ENCODE peak calls at places on chromosomes 4 and X, in seven cellular contexts. Q is cerebellar cortex; N is NCI-H1417; K is heart right ventricle; I is memory B cell; Z is astrocyte of the spinal cord; L is activated CD8-positive, alpha-beta memory T cell treated with anti-CD3 and anti-CD28 coated beads, Interleukin-2, amount 50 U/mL, for 4 hours. W is an unnamed sample.

GRCh38 chrX:53047228-53047627 is 1.4 kb upstream of the GPR173 start:
- DNase-seq in Q (no peak), N (no peak), K (no peak), I (no peak), Z (no peak), L (no peak), W (no peak)

GRCh38 chr4:2364654-2365053 is 53.8 kb downstream of the ZFYVE28 start:
- DNase-seq in Q (no peak), N (no peak), K (peak), I (no peak), Z (peak), L (peak), W (no peak)

GRCh38 chrX:37846934-37847732 is at the start of gene DYNLT3:
- DNase-seq in Q (peak), N (peak), K (peak), I (peak), Z (peak), L (peak), W (peak)

GRCh38 chr4:6916587-6917444 is 7.2 kb downstream of the TBC1D14 start:
- DNase-seq in Q (no peak), N (no peak), K (no peak), I (no peak), Z (no peak), L (peak), W (no peak)

GRCh38 chrX:57595381-57595811 is 3.6 kb downstream of the ZXDB start:
- DNase-seq in Q (no peak), N (no peak), K (no peak), I (no peak), Z (peak), L (no peak), W (no peak)

GRCh38 chrX:57364145-57364544 is 77.6 kb downstream of the FAAH2 start:
- DNase-seq in Q (no peak), N (no peak), K (no peak), I (no peak), Z (no peak), L (no peak), W (no peak)

GRCh38 chr4:73450398-73451004 is 14.5 kb downstream of the AFP start:
- DNase-seq in Q (peak), N (peak), K (peak), I (no peak), Z (peak), L (no peak), W (no peak)

GRCh38 chr4:83556006-83556712 is 20.3 kb downstream of the GPAT3 start:
- DNase-seq in Q (no peak), N (no peak), K (no peak), I (no peak), Z (no peak), L (no peak), W (no peak)

GRCh38 chr4:129246850-129247542 is 151.0 kb downstream of the C4orf33 start:
- DNase-seq in Q (no peak), N (peak), K (no peak), I (no peak), Z (no peak), L (no peak), W (no peak)

GRCh38 chr4:70452946-70453345 is 19.1 kb upstream of the MUC7 start:
- DNase-seq in Q (no peak), N (no peak), K (no peak), I (no peak), Z (no peak), L (no peak), W (no peak)

GRCh38 chrX:110012818-110013484 is 10.0 kb downstream of the TMEM164 start:
- DNase-seq in Q (no peak), N (peak), K (no peak), I (no peak), Z (no peak), L (no peak), W (no peak)

GRCh38 chr4:82491251-82491960 is 61.0 kb downstream of the ENOPH1 start:
- DNase-seq in Q (no peak), N (peak), K (no peak), I (no peak), Z (no peak), L (no peak), W (no peak)

GRCh38 chr4:169955521-169955920 is 70.7 kb downstream of the MFAP3L start:
- DNase-seq in Q (no peak), N (no peak), K (no peak), I (no peak), Z (no peak), L (no peak), W (no peak)

GRCh38 chr4:145820407-145820806 is 118.2 kb downstream of the ZNF827 start:
- DNase-seq in Q (peak), N (no peak), K (no peak), I (no peak), Z (no peak), L (no peak), W (no peak)

GRCh38 chr4:48024522-48024921 is 8.0 kb downstream of the NIPAL1 start:
- DNase-seq in Q (no peak), N (no peak), K (no peak), I (no peak), Z (no peak), L (no peak), W (no peak)

GRCh38 chrX:150475466-150475865 is 93.0 kb upstream of the MTM1 start:
- DNase-seq in Q (no peak), N (no peak), K (no peak), I (no peak), Z (no peak), L (no peak), W (no peak)

GRCh38 chr4:53649357-53649756 is 58.1 kb upstream of the LNX1 start:
- DNase-seq in Q (no peak), N (no peak), K (no peak), I (no peak), Z (no peak), L (no peak), W (no peak)

GRCh38 chrX:151736685-151737084 is 2.1 kb downstream of the CNGA2 start:
- DNase-seq in Q (no peak), N (no peak), K (no peak), I (no peak), Z (no peak), L (no peak), W (no peak)

GRCh38 chrX:44299177-44299576 is 44.3 kb downstream of the EFHC2 start:
- DNase-seq in Q (no peak), N (no peak), K (no peak), I (no peak), Z (no peak), L (no peak), W (no peak)

GRCh38 chrX:110836982-110837381 is 41.4 kb upstream of the CHRDL1 start:
- DNase-seq in Q (no peak), N (no peak), K (no peak), I (no peak), Z (no peak), L (no peak), W (no peak)

GRCh38 chrX:78105944-78106650 is 2.0 kb downstream of the PGK1 start:
- DNase-seq in Q (no peak), N (no peak), K (no peak), I (no peak), Z (no peak), L (no peak), W (no peak)

GRCh38 chr4:17687237-17687857 is 72.9 kb downstream of the MED28 start:
- DNase-seq in Q (no peak), N (peak), K (no peak), I (no peak), Z (peak), L (no peak), W (no peak)

GRCh38 chr4:100311181-100311580 is 120.9 kb upstream of the DDIT4L start:
- DNase-seq in Q (no peak), N (no peak), K (no peak), I (no peak), Z (no peak), L (no peak), W (no peak)

GRCh38 chr4:176149680-176150079 is 45.7 kb downstream of the SPATA4 start:
- DNase-seq in Q (no peak), N (no peak), K (no peak), I (no peak), Z (no peak), L (no peak), W (no peak)

GRCh38 chr4:82652062-82652461 is 90.3 kb upstream of the TMEM150C start:
- DNase-seq in Q (no peak), N (no peak), K (no peak), I (no peak), Z (peak), L (no peak), W (no peak)

GRCh38 chr4:94462572-94462971 is 10.8 kb downstream of the PDLIM5 start:
- DNase-seq in Q (no peak), N (no peak), K (no peak), I (no peak), Z (no peak), L (no peak), W (no peak)

GRCh38 chrX:86295293-86295692 is 147.0 kb downstream of the DACH2 start:
- DNase-seq in Q (no peak), N (no peak), K (no peak), I (no peak), Z (no peak), L (no peak), W (no peak)

GRCh38 chr4:86233681-86234080 is 126.2 kb downstream of the MAPK10 start:
- DNase-seq in Q (peak), N (no peak), K (no peak), I (no peak), Z (peak), L (no peak), W (no peak)

GRCh38 chr4:159360549-159360948 is 257.7 kb downstream of the RAPGEF2 start:
- DNase-seq in Q (no peak), N (no peak), K (no peak), I (no peak), Z (peak), L (no peak), W (no peak)

GRCh38 chr4:152935661-152936445 is at the start of gene FHDC1:
- DNase-seq in Q (peak), N (peak), K (no peak), I (peak), Z (no peak), L (no peak), W (peak)

GRCh38 chrX:151183912-151184565 is 7.7 kb downstream of the GPR50 start:
- DNase-seq in Q (no peak), N (no peak), K (no peak), I (no peak), Z (no peak), L (no peak), W (no peak)

GRCh38 chr4:101972791-101973190 is 182.3 kb downstream of the BANK1 start:
- DNase-seq in Q (no peak), N (no peak), K (no peak), I (no peak), Z (no peak), L (no peak), W (no peak)

GRCh38 chrX:75522565-75523411 is at the start of gene ZDHHC15:
- DNase-seq in Q (peak), N (peak), K (peak), I (no peak), Z (peak), L (peak), W (peak)

GRCh38 chr4:145507636-145508035 is 26.0 kb downstream of the SMAD1 start:
- DNase-seq in Q (no peak), N (no peak), K (no peak), I (no peak), Z (peak), L (no peak), W (no peak)